ENCODE peak calls at places on chromosomes 13 and 19, in seven cellular contexts. P is stimulated activated CD8-positive, alpha-beta memory T cell treated with anti-CD3 and anti-CD28 coated beads, Interleukin-12 subunit alpha, Interleukin-12 subunit beta, amount 100 ng/mL, for 1 hour; M is NCI-H2081; J is heart left ventricle; U is T-helper 1 cell; I is GM23338; B is EL. O is an unnamed sample.

GRCh38 chr13:111474136-111475002 is 153.9 kb downstream of the TEX29 start:
- DNase-seq in I (peak; percentile 84), M (peak; percentile 79), P (no peak), B (peak; percentile 38), J (no peak), U (no peak), O (peak; percentile 39)

GRCh38 chr19:4981681-4981958 is 12.7 kb downstream of the KDM4B start:
- DNase-seq in J (no peak), P (no peak), U (no peak), B (no peak), I (no peak), M (peak; percentile 90), O (no peak)

GRCh38 chr13:27489456-27489855 is 39.1 kb upstream of the MTIF3 start:
- DNase-seq in M (no peak), P (no peak), I (no peak), B (no peak), U (no peak), J (no peak), O (no peak)

GRCh38 chr13:113526466-113527220 is 36.1 kb upstream of the DCUN1D2 start:
- DNase-seq in B (no peak), J (no peak), I (no peak), M (peak; percentile 67), U (no peak), P (no peak), O (no peak)

GRCh38 chr13:101272886-101273285 is 143.4 kb downstream of the NALCN start:
- DNase-seq in I (no peak), P (no peak), B (no peak), U (no peak), M (no peak), J (no peak), O (no peak)

GRCh38 chr13:69319659-69320058 is 788.0 kb upstream of the ATXN8OS start:
- DNase-seq in I (no peak), B (no peak), J (no peak), P (no peak), U (no peak), M (no peak), O (no peak)

GRCh38 chr13:85093808-85094207 is 705.4 kb downstream of the SLITRK6 start:
- DNase-seq in M (no peak), U (no peak), P (no peak), J (no peak), B (peak; percentile 61), I (no peak), O (peak; percentile 63)

GRCh38 chr19:33100894-33101644 is 20.1 kb downstream of the GPATCH1 start:
- DNase-seq in J (no peak), M (no peak), I (no peak), U (no peak), P (no peak), B (no peak), O (no peak)

GRCh38 chr19:50486823-50487515 is 10.3 kb upstream of the GARIN5A start:
- DNase-seq in B (peak; percentile 31), J (no peak), I (peak; percentile 97), U (peak; percentile 35), M (no peak), P (peak; percentile 32), O (no peak)

GRCh38 chr19:39139305-39140194 is 14.0 kb downstream of the PAK4 start:
- DNase-seq in M (no peak), P (no peak), B (no peak), J (no peak), I (peak; percentile 92), U (no peak), O (no peak)

GRCh38 chr13:113859311-113860050 is 4.4 kb downstream of the GAS6 start:
- DNase-seq in M (no peak), P (no peak), J (no peak), I (no peak), U (no peak), B (no peak), O (no peak)

GRCh38 chr13:32682130-32682529 is 95.9 kb downstream of the PDS5B start:
- DNase-seq in B (no peak), P (no peak), J (no peak), I (no peak), U (no peak), M (no peak), O (no peak)

GRCh38 chr19:11452814-11453335 is 17.4 kb downstream of the PRKCSH start:
- DNase-seq in B (no peak), I (no peak), U (no peak), M (no peak), J (no peak), P (no peak), O (no peak)

GRCh38 chr13:32409561-32410440 is 18.1 kb downstream of the N4BP2L1 start:
- DNase-seq in M (no peak), B (peak; percentile 45), U (no peak), P (no peak), J (peak; percentile 39), I (peak; percentile 94), O (peak; percentile 72)

GRCh38 chr13:59398127-59398526 is 765.6 kb downstream of the DIAPH3 start:
- DNase-seq in B (no peak), I (no peak), U (no peak), P (no peak), M (no peak), J (peak; percentile 31), O (peak; percentile 25)

GRCh38 chr13:21688056-21688455 is 17.2 kb downstream of the FGF9 start:
- DNase-seq in P (no peak), B (no peak), U (no peak), I (no peak), M (peak; percentile 42), J (no peak), O (no peak)

GRCh38 chr13:104553156-104553555 is 1486.9 kb upstream of the SLC10A2 start:
- DNase-seq in M (no peak), U (no peak), P (no peak), I (no peak), J (no peak), B (peak; percentile 1), O (no peak)

GRCh38 chr19:17404621-17405249 is 695 bp downstream of the BST2 start:
- DNase-seq in U (no peak), M (no peak), B (no peak), J (no peak), P (no peak), I (no peak), O (no peak)

GRCh38 chr19:14023404-14024235 is 4.3 kb upstream of the RLN3 start:
- DNase-seq in U (no peak), B (peak; percentile 39), P (no peak), I (peak; percentile 90), J (no peak), M (no peak), O (peak; percentile 53)

GRCh38 chr19:37218592-37218935 is 550 bp downstream of the ZNF383 start:
- DNase-seq in J (no peak), U (no peak), P (no peak), B (no peak), I (no peak), M (no peak), O (no peak)

GRCh38 chr13:33751151-33751550 is 66.8 kb upstream of the RFC3 start:
- DNase-seq in I (no peak), B (peak; percentile 56), M (no peak), J (no peak), U (no peak), P (no peak), O (no peak)